ENCODE peak calls at places on chromosomes 11 and 22, in eight cellular contexts. R is GM12878, X is H1, F is tibial nerve, D is uterus, L is DND-41, E is neural progenitor cell, C is D721Med. Z is an unnamed sample.

GRCh38 chr11:28657378-28658030 is 549.3 kb downstream of the METTL15 start:
- DNase-seq in X (no peak), D (no peak), F (no peak), R (no peak), C (no peak), E (no peak), L (no peak), Z (no peak)

GRCh38 chr11:109750964-109751363 is 329.0 kb downstream of the C11orf87 start:
- DNase-seq in R (no peak), X (no peak), C (no peak), F (no peak), E (no peak), D (no peak), L (no peak), Z (no peak)

GRCh38 chr22:25880524-25880923 is 138.5 kb downstream of the MYO18B start:
- DNase-seq in F (no peak), D (no peak), L (no peak), E (no peak), C (no peak), X (no peak), R (peak; percentile 11), Z (no peak)

GRCh38 chr22:45242778-45243191 is 2.1 kb upstream of the KIAA0930 start:
- DNase-seq in R (no peak), F (no peak), L (no peak), X (no peak), C (no peak), D (no peak), E (no peak), Z (no peak)

GRCh38 chr11:1478011-1478410 is 8.6 kb downstream of the MOB2 start:
- DNase-seq in X (no peak), L (no peak), F (no peak), C (no peak), E (no peak), R (no peak), D (no peak), Z (no peak)

GRCh38 chr11:70205049-70205725 is 2.1 kb downstream of the FADD start:
- DNase-seq in X (no peak), C (no peak), L (no peak), D (no peak), R (no peak), E (no peak), F (no peak), Z (no peak)

GRCh38 chr22:32652609-32653008 is 148.9 kb upstream of the TIMP3 start:
- DNase-seq in R (no peak), C (no peak), F (no peak), L (no peak), E (no peak), X (no peak), D (no peak), Z (no peak)

GRCh38 chr11:115504279-115505158 is at the start of gene CADM1:
- DNase-seq in X (peak; percentile 93), C (peak; percentile 71), D (peak; percentile 95), F (peak; percentile 73), L (no peak), E (peak; percentile 99), R (no peak), Z (no peak)

GRCh38 chr11:91164452-91164822 is 941.6 kb upstream of the CHORDC1 start:
- DNase-seq in X (no peak), D (no peak), E (no peak), L (no peak), R (no peak), F (no peak), C (no peak), Z (no peak)

GRCh38 chr11:99585606-99586005 is 564.9 kb downstream of the CNTN5 start:
- DNase-seq in E (no peak), C (no peak), R (no peak), D (no peak), L (no peak), F (no peak), X (no peak), Z (no peak)

GRCh38 chr11:84800755-84801346 is 826.3 kb downstream of the DLG2 start:
- DNase-seq in L (no peak), E (peak; percentile 51), F (no peak), C (no peak), X (no peak), R (no peak), D (no peak), Z (no peak)

GRCh38 chr22:39818050-39818449 is 75.5 kb downstream of the ENTHD1 start:
- DNase-seq in F (no peak), X (no peak), E (no peak), R (no peak), C (no peak), D (no peak), L (no peak), Z (no peak)

GRCh38 chr11:33633251-33634003 is 67.2 kb downstream of the C11orf91 start:
- DNase-seq in R (no peak), C (no peak), D (no peak), X (peak; percentile 17), F (no peak), L (no peak), E (no peak), Z (no peak)

GRCh38 chr11:126978911-126979310 is 21.7 kb downstream of the KIRREL3 start:
- DNase-seq in E (no peak), C (no peak), X (no peak), D (no peak), F (no peak), L (no peak), R (no peak), Z (no peak)

GRCh38 chr11:60159284-60159683 is 23.6 kb downstream of the MS4A6A start:
- DNase-seq in D (no peak), F (no peak), X (no peak), L (no peak), R (no peak), E (no peak), C (no peak), Z (no peak)

GRCh38 chr22:36339171-36340065 is 48.3 kb downstream of the MYH9 start:
- DNase-seq in F (no peak), D (no peak), X (no peak), R (no peak), L (no peak), C (no peak), E (no peak), Z (no peak)

GRCh38 chr22:41777749-41778395 is 22.6 kb upstream of the CCDC134 start:
- DNase-seq in D (no peak), E (no peak), L (no peak), R (no peak), F (no peak), X (no peak), C (no peak), Z (no peak)

GRCh38 chr22:46023558-46023981 is 46.6 kb upstream of the WNT7B start:
- DNase-seq in L (no peak), X (no peak), C (no peak), D (peak; percentile 90), R (no peak), E (no peak), F (no peak), Z (peak; percentile 8)

GRCh38 chr22:29194269-29194668 is 11.4 kb upstream of the EMID1 start:
- DNase-seq in C (no peak), L (no peak), R (no peak), E (no peak), F (no peak), X (no peak), D (no peak), Z (no peak)

DNA sequence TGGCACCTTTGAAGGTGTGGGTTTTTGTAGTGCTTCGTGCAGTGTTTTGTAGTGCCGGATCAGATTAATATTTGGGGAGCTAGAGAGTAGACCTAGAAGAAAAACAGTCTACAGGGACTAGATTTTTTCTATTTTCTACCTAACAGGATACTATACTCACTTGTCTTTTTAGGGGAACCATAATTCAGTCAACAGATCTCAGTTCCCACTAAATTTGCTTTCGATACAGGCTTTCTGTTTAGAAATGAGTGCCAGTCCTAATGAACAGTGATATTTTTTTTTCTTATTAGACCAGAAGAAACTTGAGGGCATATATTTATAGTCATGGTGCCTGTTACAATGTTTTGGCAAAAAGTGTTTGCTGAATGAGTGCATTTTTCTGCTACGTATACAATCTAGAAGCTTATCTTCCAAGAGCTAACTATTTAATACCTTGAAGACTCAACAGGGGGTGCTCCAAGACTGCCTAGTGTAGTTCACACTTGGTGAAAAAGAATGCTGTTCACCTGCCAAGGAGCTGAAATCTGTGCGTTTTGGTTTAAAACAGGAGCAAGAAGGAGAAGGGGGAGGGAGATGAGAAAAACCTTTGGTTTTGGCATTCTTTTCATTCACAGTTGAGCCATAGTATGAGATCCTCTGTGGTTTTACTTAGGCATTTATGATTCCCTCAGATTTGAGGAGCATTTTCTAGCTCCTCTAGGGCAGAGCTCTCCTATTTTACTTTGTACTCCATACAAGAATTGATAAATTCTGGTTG is 44.9 kb upstream of the VSTM5 start:
- DNase-seq in L (peak; percentile 5), E (peak; percentile 84), D (no peak), F (peak; percentile 40), R (no peak), X (no peak), C (no peak), Z (no peak)
- TF ChIP-seq CTCF in L (peak; percentile 57), E (peak; percentile 77), D (peak; percentile 63), F (peak; percentile 67), R (peak; percentile 58), X (peak; percentile 74), C (peak; percentile 76), Z (no peak)

GRCh38 chr11:43797337-43797736 is 83.3 kb upstream of the ALKBH3 start:
- DNase-seq in D (no peak), E (no peak), C (no peak), X (no peak), L (no peak), F (no peak), R (no peak), Z (no peak)

GRCh38 chr11:43806976-43807375 is 73.7 kb upstream of the ALKBH3 start:
- DNase-seq in D (no peak), C (no peak), R (no peak), X (no peak), F (no peak), E (no peak), L (no peak), Z (no peak)

GRCh38 chr11:43803766-43804165 is 76.9 kb upstream of the ALKBH3 start:
- DNase-seq in X (no peak), E (no peak), C (no peak), R (no peak), D (no peak), L (no peak), F (no peak), Z (no peak)

GRCh38 chr11:43797866-43798265 is 82.8 kb upstream of the ALKBH3 start:
- DNase-seq in E (no peak), D (no peak), L (no peak), X (no peak), R (no peak), C (no peak), F (no peak), Z (no peak)

GRCh38 chr11:43802509-43802908 is 78.1 kb upstream of the ALKBH3 start:
- DNase-seq in D (no peak), X (no peak), C (no peak), R (no peak), L (no peak), F (no peak), E (no peak), Z (no peak)
- TF ChIP-seq CTCF in D (no peak), X (no peak), C (no peak), R (peak; percentile 34), L (no peak), F (no peak), E (peak; percentile 40), Z (no peak)

GRCh38 chr11:14969922-14970323 is 2.2 kb downstream of the CALCA start:
- DNase-seq in D (no peak), R (no peak), L (peak; percentile 47), E (peak; percentile 86), C (no peak), X (peak; percentile 49), F (no peak), Z (no peak)
- TF ChIP-seq CTCF in D (no peak), R (peak; percentile 57), L (peak; percentile 64), E (peak; percentile 87), C (peak; percentile 52), X (peak; percentile 86), F (no peak), Z (no peak)

GRCh38 chr11:16252373-16252772 is 104.0 kb downstream of the SOX6 start:
- DNase-seq in L (no peak), X (no peak), F (no peak), C (no peak), E (peak; percentile 29), R (no peak), D (no peak), Z (no peak)
- TF ChIP-seq CTCF in L (no peak), X (no peak), F (no peak), C (peak; percentile 11), E (peak; percentile 36), R (no peak), D (no peak), Z (no peak)

Z was measured in activated B cell treated with CpG ODN at 0.5 μM for 24 hours.